ENCODE peak calls at places on chromosomes 3 and 15, in nine cellular contexts. U is T-helper 2 cell; E is AG20443; N is activated naive CD4-positive, alpha-beta T cell treated with Interleukin-2 at 50 U/mL for 16 hours; C is NCI-H748 treated with DMSO at 0.1 percent for 48 hours; P is RWPE2; L is astrocyte of the cerebellum; K is CD8-positive, alpha-beta T cell; J is glutamatergic neuron. Z is an unnamed sample.

GRCh38 chr15:49467782-49468181 is 44.7 kb downstream of the FGF7 start:
- DNase-seq in K (no peak), U (no peak), E (no peak), L (no peak), P (no peak), J (no peak), C (no peak), N (no peak), Z (no peak)

GRCh38 chr15:67405208-67406191 is 115.4 kb upstream of the C15orf61 start:
- DNase-seq in J (no peak), K (no peak), U (no peak), N (no peak), P (no peak), E (peak), L (peak), C (no peak), Z (no peak)

GRCh38 chr3:72174043-72174442 is 389.1 kb upstream of the PROK2 start:
- DNase-seq in E (no peak), K (no peak), L (no peak), P (no peak), N (no peak), C (no peak), U (no peak), J (no peak), Z (no peak)

GRCh38 chr3:56725175-56725574 is 42.1 kb upstream of the TASOR start:
- DNase-seq in E (no peak), K (peak), J (no peak), C (no peak), N (peak), L (no peak), P (no peak), U (no peak), Z (no peak)

GRCh38 chr15:54836052-54836795 is 360.5 kb downstream of the RSL24D1 start:
- DNase-seq in E (no peak), L (no peak), P (no peak), K (no peak), N (no peak), J (no peak), U (no peak), C (no peak), Z (no peak)

GRCh38 chr15:84594617-84595290 is 6.1 kb upstream of the ZSCAN2 start:
- DNase-seq in L (no peak), C (no peak), J (no peak), K (no peak), N (no peak), P (no peak), E (no peak), U (no peak), Z (no peak)

GRCh38 chr15:80780416-80781221 is 1.4 kb downstream of the CEMIP start:
- DNase-seq in P (peak), E (peak), L (no peak), N (peak), U (no peak), J (peak), C (no peak), K (no peak), Z (peak)

GRCh38 chr15:65333441-65333820 is 29.0 kb downstream of the RNU5B-1 start:
- DNase-seq in U (no peak), J (peak), N (no peak), L (no peak), E (no peak), K (no peak), C (no peak), P (no peak), Z (no peak)

GRCh38 chr3:152910211-152910610 is 75.3 kb downstream of the P2RY1 start:
- DNase-seq in J (no peak), C (no peak), N (no peak), E (no peak), U (no peak), K (no peak), L (no peak), P (no peak), Z (no peak)

GRCh38 chr3:156761713-156762575 is 64.2 kb upstream of the LEKR1 start:
- DNase-seq in J (no peak), P (no peak), N (no peak), L (no peak), K (no peak), C (no peak), U (no peak), E (no peak), Z (no peak)

GRCh38 chr3:123401836-123402530 is 46.9 kb downstream of the ADCY5 start:
- DNase-seq in J (no peak), U (no peak), E (no peak), K (no peak), N (no peak), C (no peak), P (no peak), L (no peak), Z (no peak)

GRCh38 chr3:127699098-127699945 is 26.6 kb downstream of the ABTB1 start:
- DNase-seq in L (no peak), U (no peak), P (no peak), E (no peak), N (no peak), K (no peak), J (peak), C (no peak), Z (no peak)

GRCh38 chr3:50260027-50260941 is 8.7 kb upstream of the SEMA3B start:
- DNase-seq in L (peak), K (peak), E (peak), N (peak), C (peak), J (peak), P (no peak), U (peak), Z (peak)

GRCh38 chr3:58429657-58430056 is 4.0 kb downstream of the PDHB start:
- DNase-seq in U (no peak), N (no peak), K (no peak), C (no peak), J (no peak), P (no peak), L (peak), E (peak), Z (no peak)

GRCh38 chr15:96053039-96054021 is 277.2 kb upstream of the NR2F2 start:
- DNase-seq in L (no peak), U (no peak), J (peak), P (peak), C (peak), K (no peak), N (no peak), E (no peak), Z (peak)

GRCh38 chr15:86572368-86572841 is 492.7 kb downstream of the AGBL1 start:
- DNase-seq in L (no peak), K (no peak), U (no peak), P (peak), E (no peak), N (no peak), J (no peak), C (no peak), Z (no peak)

GRCh38 chr3:111861396-111861795 is 2.3 kb downstream of the PHLDB2 start:
- DNase-seq in J (peak), L (no peak), E (no peak), C (no peak), U (no peak), P (no peak), N (no peak), K (no peak), Z (no peak)